ENCODE peak calls at places on chromosomes 3 and 15, in six cellular contexts. M is NCI-H1417 treated with DMSO at 0.1 percent for 48 hours; K is CD8-positive, alpha-beta memory T cell; R is midbrain; V is GM04503; P is RKO. U is an unnamed sample.

GRCh38 chr3:24086597-24087369 is 141.7 kb downstream of the NR1D2 start:
- DNase-seq in K (no peak), R (peak; percentile 10), M (no peak), V (no peak), P (no peak), U (no peak)

GRCh38 chr3:46668116-46668515 is 25.4 kb downstream of the ALS2CL start:
- DNase-seq in M (no peak), K (no peak), R (no peak), P (no peak), V (no peak), U (no peak)

GRCh38 chr3:127700406-127700805 is 27.7 kb downstream of the ABTB1 start:
- DNase-seq in V (no peak), P (no peak), R (no peak), M (no peak), K (no peak), U (no peak)

GRCh38 chr3:40718209-40718608 is 193.4 kb downstream of the ZNF621 start:
- DNase-seq in K (no peak), M (no peak), V (no peak), R (no peak), P (no peak), U (no peak)

GRCh38 chr3:71415708-71416108 is 167.8 kb downstream of the FOXP1 start:
- DNase-seq in P (no peak), V (no peak), K (no peak), M (no peak), R (no peak), U (no peak)

GRCh38 chr3:2354702-2355101 is 256.0 kb downstream of the CNTN4 start:
- DNase-seq in K (no peak), M (no peak), P (peak; percentile 63), V (no peak), R (peak; percentile 16), U (no peak)

GRCh38 chr15:85354432-85354831 is 26.0 kb upstream of the AKAP13 start:
- DNase-seq in V (no peak), P (peak; percentile 33), M (no peak), R (no peak), K (no peak), U (no peak)

GRCh38 chr3:127847236-127847720 is 25.0 kb upstream of the MGLL start:
- DNase-seq in R (no peak), V (no peak), K (no peak), P (no peak), M (no peak), U (no peak)

GRCh38 chr15:51714162-51714561 is 23.3 kb downstream of the LYSMD2 start:
- DNase-seq in R (no peak), K (no peak), M (no peak), V (no peak), P (no peak), U (no peak)

GRCh38 chr3:127473244-127474024 is 117.1 kb downstream of the TPRA1 start:
- DNase-seq in R (no peak), K (no peak), M (peak; percentile 60), V (no peak), P (no peak), U (no peak)

GRCh38 chr15:50051811-50052419 is 67.1 kb downstream of the ATP8B4 start:
- DNase-seq in K (no peak), M (no peak), R (peak; percentile 80), V (peak; percentile 57), P (peak; percentile 80), U (peak; percentile 86)

GRCh38 chr15:91055548-91056331 is 33.3 kb upstream of the VPS33B start:
- DNase-seq in P (peak; percentile 82), K (no peak), M (peak; percentile 71), R (peak; percentile 79), V (peak; percentile 16), U (peak; percentile 69)

GRCh38 chr15:68983821-68984517 is 30.5 kb upstream of the NOX5 start:
- DNase-seq in P (no peak), V (no peak), K (no peak), M (no peak), R (no peak), U (no peak)

GRCh38 chr3:134084230-134084950 is 54.7 kb upstream of the SLCO2A1 start:
- DNase-seq in K (no peak), P (no peak), R (no peak), V (no peak), M (no peak), U (no peak)

GRCh38 chr3:72143322-72143721 is 358.4 kb upstream of the PROK2 start:
- DNase-seq in M (no peak), P (peak; percentile 52), R (no peak), V (no peak), K (no peak), U (no peak)

GRCh38 chr3:41652506-41652905 is 309.4 kb downstream of the ULK4 start:
- DNase-seq in P (no peak), K (no peak), V (no peak), M (no peak), R (no peak), U (no peak)

GRCh38 chr15:90097475-90097874 is 4.8 kb downstream of the IDH2 start:
- DNase-seq in R (no peak), M (no peak), V (no peak), P (no peak), K (peak; percentile 41), U (peak; percentile 82)

GRCh38 chr15:92324036-92324963 is 69.4 kb upstream of the ST8SIA2 start:
- DNase-seq in R (no peak), K (no peak), P (no peak), V (no peak), M (no peak), U (no peak)

GRCh38 chr3:59925946-59926345 is 876.1 kb upstream of the CFAP20DC start:
- DNase-seq in V (no peak), M (no peak), P (no peak), R (no peak), K (no peak), U (no peak)

GRCh38 chr3:54891540-54891897 is 36.3 kb downstream of the LRTM1 start:
- DNase-seq in K (no peak), P (peak; percentile 23), R (peak; percentile 38), M (no peak), V (peak; percentile 84), U (peak; percentile 76)

GRCh38 chr15:45871121-45871855 is 236.5 kb downstream of the SQOR start:
- DNase-seq in P (no peak), K (no peak), R (no peak), M (no peak), V (no peak), U (no peak)

GRCh38 chr15:35692256-35692867 is 146.4 kb upstream of the DPH6 start:
- DNase-seq in R (no peak), P (no peak), V (no peak), M (no peak), K (no peak), U (no peak)

GRCh38 chr3:110138966-110139555 is 801.7 kb upstream of the DPPA4 start:
- DNase-seq in K (no peak), M (no peak), P (no peak), R (no peak), V (no peak), U (no peak)

GRCh38 chr3:11455977-11456376 is 183.8 kb downstream of the ATG7 start:
- DNase-seq in V (no peak), R (no peak), M (no peak), P (no peak), K (no peak), U (peak; percentile 92)

GRCh38 chr3:141077631-141078030 is 26.5 kb downstream of the SPSB4 start:
- DNase-seq in M (no peak), V (no peak), K (no peak), R (no peak), P (no peak), U (no peak)

GRCh38 chr3:54633444-54634121 is 294.3 kb downstream of the LRTM1 start:
- DNase-seq in M (no peak), K (no peak), V (no peak), P (no peak), R (no peak), U (no peak)

GRCh38 chr3:69120879-69121464 is 1.4 kb downstream of the LMOD3 start:
- DNase-seq in V (no peak), M (peak; percentile 38), R (peak; percentile 82), P (peak; percentile 62), K (peak; percentile 70), U (peak; percentile 35)

GRCh38 chr15:64928626-64929220 is 17.0 kb downstream of the ANKDD1A start:
- DNase-seq in R (no peak), P (no peak), K (no peak), M (no peak), V (no peak), U (no peak)

GRCh38 chr3:185988080-185988815 is 50.4 kb upstream of the TRA2B start:
- DNase-seq in P (peak; percentile 22), K (no peak), M (no peak), V (no peak), R (no peak), U (no peak)

GRCh38 chr3:182909318-182910040 is 70.9 kb downstream of the DCUN1D1 start:
- DNase-seq in R (no peak), M (no peak), P (peak; percentile 61), V (no peak), K (no peak), U (peak; percentile 7)

GRCh38 chr3:157754415-157754814 is 251.2 kb upstream of the VEPH1 start:
- DNase-seq in M (peak; percentile 43), R (no peak), P (no peak), K (no peak), V (peak; percentile 26), U (no peak)

U was measured in MV-4-11.